ENCODE peak calls at places on chromosomes 16 and 17, in four cellular contexts. T, S, X and V are unnamed samples.

GRCh38 chr17:80835816-80836657 is 155.6 kb upstream of the CHMP6 start:
- DNase-seq in T (no peak), S (no peak), X (no peak), V (no peak)

GRCh38 chr17:33228548-33228947 is 64.5 kb downstream of the ASIC2 start:
- DNase-seq in T (no peak), S (no peak), X (no peak), V (no peak)

GRCh38 chr16:2365895-2366294 is 25.4 kb upstream of the ABCA3 start:
- DNase-seq in T (peak; percentile 25), S (peak; percentile 74), X (no peak), V (no peak)

GRCh38 chr17:68296217-68297140 is 5.2 kb downstream of the ARSG start:
- DNase-seq in T (no peak), S (no peak), X (no peak), V (peak; percentile 77)

GRCh38 chr16:71700822-71701221 is 23.7 kb downstream of the PHLPP2 start:
- DNase-seq in T (no peak), S (no peak), X (no peak), V (no peak)

GRCh38 chr16:2515180-2515803 is 1.5 kb downstream of the ATP6V0C start:
- DNase-seq in T (peak; percentile 38), S (peak; percentile 60), X (no peak), V (no peak)

GRCh38 chr17:78166416-78166815 is 2.0 kb upstream of the SYNGR2 start:
- DNase-seq in T (no peak), S (no peak), X (no peak), V (no peak)

GRCh38 chr16:58970775-58971174 is 236.7 kb upstream of the GOT2 start:
- DNase-seq in T (peak; percentile 26), S (peak; percentile 1), X (no peak), V (no peak)

GRCh38 chr17:79092567-79092966 is 17.9 kb downstream of the ENGASE start:
- DNase-seq in T (no peak), S (no peak), X (no peak), V (no peak)

GRCh38 chr16:306911-307370 is 24.0 kb downstream of the PDIA2 start:
- DNase-seq in T (no peak), S (no peak), X (no peak), V (no peak)

DNA sequence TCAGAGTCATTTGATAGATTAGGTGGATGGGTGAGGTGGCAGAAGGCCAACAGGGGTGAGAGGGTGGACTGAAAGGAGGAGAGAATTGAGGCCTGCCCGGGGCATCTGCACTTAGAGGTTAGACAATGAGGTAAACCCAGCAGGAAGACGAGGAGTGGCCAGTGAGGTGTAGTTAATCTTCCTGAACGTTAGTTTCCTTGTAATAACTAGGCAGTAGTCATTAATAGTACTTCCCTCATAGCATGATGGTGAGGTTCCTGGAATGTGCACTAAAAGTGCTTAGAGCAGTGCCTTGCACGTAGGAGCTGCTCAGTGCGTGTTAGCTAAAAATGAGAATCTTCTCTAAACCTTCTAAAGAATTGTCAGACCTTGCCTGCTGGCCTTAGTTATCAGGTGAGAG is 13.5 kb upstream of the KSR1 start:
- DNase-seq in T (no peak), S (no peak), X (no peak), V (no peak)
- H2BK120ac ChIP-seq in T (no peak overlapping the region), S (no peak overlapping the region), X (no peak overlapping the region), V (no peak overlapping the region)

GRCh38 chr17:74852237-74853047 is 7.2 kb downstream of the GRIN2C start:
- DNase-seq in T (no peak), S (peak; percentile 10), X (peak; percentile 80), V (peak; percentile 95)
- H3K4me3 ChIP-seq in T (no peak overlapping the region), S (peak overlapping the region; percentile 58), X (peak overlapping the region; percentile 32), V (peak overlapping the region; percentile 27)

DNA sequence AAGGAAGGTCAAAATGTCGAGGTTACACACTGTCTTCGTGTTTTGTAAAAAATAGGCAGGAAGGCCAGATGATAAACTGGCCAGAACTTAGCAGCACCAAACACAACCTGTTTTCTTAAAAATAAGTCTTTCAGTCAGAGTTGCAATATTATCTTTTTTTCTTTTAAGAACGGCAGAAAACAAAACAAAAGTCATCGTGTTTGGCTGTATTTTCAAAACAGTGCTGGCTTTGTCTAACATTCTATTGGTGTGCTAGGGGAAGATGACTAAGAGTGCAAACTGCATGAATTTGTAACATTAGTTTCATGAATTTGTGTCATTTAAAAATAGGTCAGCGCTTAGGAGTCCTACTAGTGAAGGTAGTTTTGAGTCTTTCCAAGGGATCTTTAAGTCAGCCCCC is 5.3 kb downstream of the MAF start:
- DNase-seq in T (no peak), S (no peak), X (no peak), V (no peak)
- H3K27ac ChIP-seq in T (no peak overlapping the region), S (no peak overlapping the region), X (no peak overlapping the region), V (no peak overlapping the region)

DNA sequence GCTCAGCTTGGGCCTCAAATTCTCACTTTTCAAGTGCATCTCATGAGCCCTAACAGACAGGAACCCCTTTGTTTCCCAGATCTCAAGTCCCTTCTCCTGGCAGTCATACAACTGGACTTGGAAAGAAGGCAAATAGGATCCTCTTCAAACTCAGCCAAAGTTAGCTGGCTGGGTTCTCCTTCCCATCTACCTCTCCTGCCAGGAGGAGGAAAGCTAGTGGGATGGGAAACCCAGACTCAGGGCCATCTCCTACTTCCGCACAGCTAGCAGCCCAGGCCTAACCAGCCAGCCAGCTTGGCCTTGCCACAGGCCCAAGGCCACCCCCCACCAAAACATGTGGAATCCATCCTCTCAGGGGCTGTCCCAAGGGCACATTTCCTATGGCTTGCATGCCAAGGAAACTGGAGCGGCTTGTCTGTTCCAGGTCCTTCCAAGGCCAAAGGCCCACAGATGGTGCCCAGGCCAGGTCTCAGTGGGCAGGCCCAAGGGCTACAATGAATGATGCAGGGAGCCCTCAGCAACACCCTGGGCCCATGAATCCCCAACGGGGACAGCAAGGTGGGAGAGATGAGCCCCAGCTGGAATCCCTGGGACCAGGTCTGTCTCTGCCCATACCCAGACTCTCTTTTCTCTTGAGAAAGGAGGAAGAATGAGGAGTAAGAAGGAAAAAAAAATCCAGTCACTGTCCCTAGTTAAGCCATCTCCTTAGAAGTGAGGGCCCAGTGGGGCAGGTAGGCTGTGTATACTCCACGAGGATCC is 1.7 kb downstream of the SMARCD2 start:
- DNase-seq in T (peak; percentile 11), S (no peak), X (no peak), V (no peak)
- H2BK120ac ChIP-seq in T (no peak overlapping the region), S (no peak overlapping the region), X (no peak overlapping the region), V (no peak overlapping the region)

DNA sequence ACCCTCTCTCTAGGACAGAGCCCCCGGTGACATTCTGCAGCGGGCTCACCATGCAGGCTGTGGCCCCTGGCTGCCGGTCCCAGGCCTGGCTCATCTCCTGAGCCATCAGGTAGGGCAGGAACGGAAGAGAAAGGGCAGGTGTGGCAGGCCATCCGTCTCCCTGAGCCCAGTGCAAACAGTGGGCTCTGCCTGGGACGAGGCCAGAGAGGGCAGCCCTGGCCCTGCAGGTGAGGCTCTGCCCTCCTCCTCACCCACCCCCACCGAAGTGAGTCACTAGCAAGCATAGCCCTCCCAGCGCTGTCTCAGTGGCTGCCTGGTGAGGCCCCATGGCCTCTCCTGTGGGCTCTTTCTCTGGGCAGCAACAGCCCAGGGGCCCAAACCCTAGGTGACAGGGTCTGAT is 14.5 kb downstream of the OTOP3 start:
- DNase-seq in T (no peak), S (no peak), X (no peak), V (no peak)
- H3K4me3 ChIP-seq in T (no peak overlapping the region), S (no peak overlapping the region), X (no peak overlapping the region), V (no peak overlapping the region)

GRCh38 chr16:85306071-85306792 is 194.0 kb upstream of the CIBAR2 start:
- DNase-seq in T (peak; percentile 97), S (peak; percentile 97), X (no peak), V (peak; percentile 78)
- H3K27ac ChIP-seq in T (no peak overlapping the region), S (no peak overlapping the region), X (no peak overlapping the region), V (no peak overlapping the region)

GRCh38 chr17:57486416-57486815 is 230.1 kb downstream of the MSI2 start:
- DNase-seq in T (no peak), S (no peak), X (no peak), V (no peak)
- H2BK120ac ChIP-seq in T (no peak overlapping the region), S (no peak overlapping the region), X (no peak overlapping the region), V (no peak overlapping the region)

GRCh38 chr16:17377360-17378324 is 93.1 kb downstream of the XYLT1 start:
- DNase-seq in T (no peak), S (peak; percentile 24), X (peak; percentile 47), V (no peak)
- H3K4me3 ChIP-seq in T (no peak overlapping the region), S (no peak overlapping the region), X (no peak overlapping the region), V (no peak overlapping the region)